ENCODE peak calls at places on chromosomes 2 and 18, in ten cellular contexts. E is left lung; M is CD8-positive, alpha-beta memory T cell; T is BJ; Q is AG04450; Z is ovary; S is astrocyte of the spinal cord; N is upper lobe of right lung; F is HAP-1; O is AG04449. P is an unnamed sample.

GRCh38 chr2:84388133-84388532 is 70.9 kb downstream of the SUCLG1 start:
- DNase-seq in E (no peak), M (no peak), T (no peak), Q (no peak), Z (no peak), S (peak), N (no peak), F (no peak), O (peak), P (no peak)

GRCh38 chr2:109265953-109266352 is 136.9 kb downstream of the SH3RF3 start:
- DNase-seq in E (no peak), M (no peak), T (no peak), Q (no peak), Z (no peak), S (no peak), N (no peak), F (no peak), O (no peak), P (no peak)

GRCh38 chr2:137467246-137467862 is 496.9 kb upstream of the HNMT start:
- DNase-seq in E (no peak), M (no peak), T (no peak), Q (no peak), Z (no peak), S (peak), N (no peak), F (peak), O (no peak), P (peak)

GRCh38 chr2:46229134-46230063 is 67.8 kb upstream of the EPAS1 start:
- DNase-seq in E (no peak), M (peak), T (no peak), Q (no peak), Z (no peak), S (peak), N (no peak), F (no peak), O (no peak), P (peak)

GRCh38 chr2:152242787-152243472 is 67.4 kb upstream of the STAM2 start:
- DNase-seq in E (no peak), M (no peak), T (no peak), Q (no peak), Z (no peak), S (no peak), N (no peak), F (no peak), O (no peak), P (no peak)

GRCh38 chr18:34729264-34729663 is 19.2 kb downstream of the DTNA start:
- DNase-seq in E (no peak), M (no peak), T (no peak), Q (no peak), Z (no peak), S (peak), N (no peak), F (peak), O (no peak), P (peak)

GRCh38 chr2:71498261-71498701 is 44.9 kb downstream of the DYSF start:
- DNase-seq in E (no peak), M (no peak), T (peak), Q (peak), Z (no peak), S (peak), N (no peak), F (no peak), O (peak), P (no peak)

GRCh38 chr2:192571636-192572035 is 376.9 kb upstream of the TMEFF2 start:
- DNase-seq in E (no peak), M (no peak), T (no peak), Q (no peak), Z (no peak), S (no peak), N (no peak), F (no peak), O (no peak), P (no peak)

GRCh38 chr2:136310797-136311558 is 193.0 kb upstream of the CXCR4 start:
- DNase-seq in E (no peak), M (no peak), T (no peak), Q (no peak), Z (no peak), S (no peak), N (no peak), F (no peak), O (no peak), P (no peak)

GRCh38 chr2:12702661-12703121 is 14.0 kb upstream of the TRIB2 start:
- DNase-seq in E (no peak), M (no peak), T (no peak), Q (no peak), Z (no peak), S (peak), N (no peak), F (no peak), O (no peak), P (no peak)

GRCh38 chr2:20925265-20925889 is 102.5 kb upstream of the LDAH start:
- DNase-seq in E (no peak), M (no peak), T (no peak), Q (no peak), Z (no peak), S (no peak), N (no peak), F (no peak), O (no peak), P (peak)

GRCh38 chr2:24515841-24516240 is 24.8 kb downstream of the NCOA1 start:
- DNase-seq in E (no peak), M (no peak), T (no peak), Q (no peak), Z (no peak), S (no peak), N (no peak), F (no peak), O (no peak), P (no peak)

GRCh38 chr2:70546885-70547284 is 6.7 kb downstream of the TGFA start:
- DNase-seq in E (no peak), M (no peak), T (no peak), Q (no peak), Z (no peak), S (no peak), N (no peak), F (no peak), O (no peak), P (no peak)

GRCh38 chr2:217049376-217049775 is 189.5 kb upstream of the TNP1 start:
- DNase-seq in E (no peak), M (no peak), T (no peak), Q (no peak), Z (no peak), S (no peak), N (no peak), F (no peak), O (no peak), P (no peak)

GRCh38 chr2:136115183-136115751 is 2.7 kb downstream of the CXCR4 start:
- DNase-seq in E (no peak), M (peak), T (no peak), Q (no peak), Z (no peak), S (no peak), N (no peak), F (no peak), O (no peak), P (no peak)

GRCh38 chr2:51103205-51103604 is 71.3 kb upstream of the NRXN1 start:
- DNase-seq in E (peak), M (no peak), T (no peak), Q (peak), Z (no peak), S (peak), N (peak), F (no peak), O (no peak), P (peak)

GRCh38 chr18:45945669-45946068 is 21.5 kb downstream of the EPG5 start:
- DNase-seq in E (no peak), M (no peak), T (no peak), Q (no peak), Z (no peak), S (no peak), N (no peak), F (no peak), O (no peak), P (no peak)

GRCh38 chr2:96532641-96533291 is 3.8 kb upstream of the ARID5A start:
- DNase-seq in E (no peak), M (no peak), T (no peak), Q (no peak), Z (no peak), S (no peak), N (peak), F (no peak), O (no peak), P (no peak)

GRCh38 chr2:96534131-96534530 is 2.4 kb upstream of the ARID5A start:
- DNase-seq in E (no peak), M (no peak), T (no peak), Q (no peak), Z (no peak), S (no peak), N (no peak), F (no peak), O (no peak), P (no peak)

GRCh38 chr2:96534701-96535181 is 1.8 kb upstream of the ARID5A start:
- DNase-seq in E (no peak), M (no peak), T (no peak), Q (no peak), Z (no peak), S (no peak), N (peak), F (no peak), O (no peak), P (no peak)

GRCh38 chr2:96531872-96532505 is 4.6 kb upstream of the ARID5A start:
- DNase-seq in E (peak), M (peak), T (peak), Q (peak), Z (peak), S (peak), N (peak), F (peak), O (peak), P (no peak)

GRCh38 chr2:96533292-96534073 is 3.1 kb upstream of the ARID5A start:
- DNase-seq in E (peak), M (no peak), T (peak), Q (no peak), Z (peak), S (peak), N (peak), F (no peak), O (peak), P (no peak)
- H3K4me3 ChIP-seq in E (no peak), M (no peak), T (no peak), Q (no peak), Z (no peak), S (no peak), N (peak), F (no peak), O (no peak), P (no peak)

DNA sequence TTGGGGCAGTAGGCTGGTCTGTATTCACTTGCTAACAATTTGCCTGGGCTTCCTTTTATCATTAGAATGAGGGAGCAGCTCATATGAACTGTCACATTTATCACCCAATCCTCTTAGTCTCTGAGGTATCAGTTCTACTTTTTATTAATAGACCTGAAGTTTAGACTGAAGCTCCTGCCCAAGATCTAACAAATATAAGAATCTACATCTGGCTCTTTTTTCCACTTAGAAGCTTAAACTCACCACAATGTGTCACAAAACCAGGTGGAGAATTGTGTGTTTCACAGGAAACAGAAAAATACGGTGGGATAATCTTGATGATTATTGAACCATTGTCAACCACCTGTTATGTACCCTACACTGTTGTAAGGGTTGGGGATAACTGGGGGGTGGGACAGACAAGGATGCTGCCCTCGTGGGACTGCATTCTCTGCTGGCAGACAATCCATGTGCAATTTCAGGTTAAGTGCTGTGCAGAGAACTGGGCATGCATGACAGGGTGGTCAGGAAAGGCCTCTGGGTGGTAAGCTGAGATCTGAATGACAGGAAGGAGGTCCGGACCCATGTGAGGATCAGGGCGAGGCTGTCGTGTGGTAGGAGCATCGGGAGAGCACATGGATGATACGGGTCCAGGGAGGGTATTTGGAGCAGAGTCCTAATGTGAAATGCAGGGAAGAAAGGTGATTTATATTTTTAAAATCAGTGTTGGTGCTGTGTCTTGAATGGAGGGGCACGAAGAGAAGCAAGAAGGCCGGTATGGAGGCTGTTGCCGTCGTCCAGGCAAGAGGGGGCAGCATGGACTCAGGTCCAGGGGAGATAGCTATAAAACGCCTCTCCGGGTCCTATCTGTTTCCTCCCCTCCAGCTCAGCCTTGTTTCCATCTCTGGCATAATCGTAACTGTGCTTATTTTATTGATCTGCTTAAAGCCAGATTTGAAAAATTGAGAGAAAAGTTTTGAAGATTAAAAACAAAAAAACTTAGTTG is 17.6 kb downstream of the MYL12B start:
- DNase-seq in E (no peak), M (no peak), T (no peak), Q (no peak), Z (no peak), S (no peak), N (no peak), F (peak), O (no peak), P (no peak)
- H3K4me3 ChIP-seq in E (no peak), M (no peak), T (no peak), Q (no peak), Z (no peak), S (no peak), N (no peak), F (no peak), O (no peak), P (no peak)

GRCh38 chr2:72718906-72719305 is 106.9 kb downstream of the EXOC6B start:
- DNase-seq in E (no peak), M (no peak), T (no peak), Q (no peak), Z (no peak), S (no peak), N (no peak), F (no peak), O (no peak), P (no peak)

GRCh38 chr2:72710418-72711152 is 115.2 kb downstream of the EXOC6B start:
- DNase-seq in E (no peak), M (no peak), T (no peak), Q (no peak), Z (no peak), S (no peak), N (no peak), F (no peak), O (no peak), P (no peak)

GRCh38 chr2:72713857-72714256 is 112.0 kb downstream of the EXOC6B start:
- DNase-seq in E (no peak), M (no peak), T (no peak), Q (no peak), Z (no peak), S (no peak), N (no peak), F (no peak), O (no peak), P (no peak)

GRCh38 chr2:72712304-72712703 is 113.5 kb downstream of the EXOC6B start:
- DNase-seq in E (no peak), M (no peak), T (no peak), Q (no peak), Z (no peak), S (no peak), N (no peak), F (no peak), O (no peak), P (no peak)

GRCh38 chr2:72712977-72713376 is 112.9 kb downstream of the EXOC6B start:
- DNase-seq in E (no peak), M (no peak), T (no peak), Q (no peak), Z (no peak), S (no peak), N (no peak), F (no peak), O (no peak), P (no peak)
- H3K4me3 ChIP-seq in E (no peak), M (no peak), T (no peak), Q (no peak), Z (no peak), S (no peak), N (no peak), F (no peak), O (no peak), P (no peak)

DNA sequence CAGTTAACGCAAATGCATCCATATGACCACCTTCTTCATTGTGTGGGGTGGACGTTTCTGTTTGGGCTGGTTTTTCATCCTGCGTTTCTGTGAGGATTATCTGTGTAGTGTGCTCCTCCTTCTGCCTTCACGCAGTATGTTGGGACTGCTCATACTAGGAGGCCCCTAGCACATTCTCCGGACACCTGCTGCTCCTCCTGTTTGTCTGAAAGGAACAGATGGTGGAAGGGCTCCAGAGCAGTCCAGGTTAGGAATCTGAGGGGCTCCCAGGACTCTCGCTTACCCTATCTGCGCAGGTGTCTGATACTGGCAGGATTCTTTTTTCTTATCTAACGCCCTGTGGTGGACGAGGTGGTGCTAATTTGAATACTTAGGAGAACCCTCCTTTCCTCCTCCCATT is 25.8 kb downstream of the STK25 start:
- DNase-seq in E (no peak), M (no peak), T (no peak), Q (no peak), Z (no peak), S (no peak), N (no peak), F (no peak), O (no peak), P (no peak)
- H3K4me3 ChIP-seq in E (no peak), M (no peak), T (no peak), Q (no peak), Z (no peak), S (no peak), N (no peak), F (no peak), O (no peak), P (no peak)

GRCh38 chr18:57436965-57437333 is 1.8 kb downstream of the ONECUT2 start:
- DNase-seq in E (no peak), M (no peak), T (no peak), Q (no peak), Z (no peak), S (no peak), N (no peak), F (no peak), O (no peak), P (no peak)
- H3K4me3 ChIP-seq in E (no peak), M (no peak), T (no peak), Q (no peak), Z (no peak), S (no peak), N (no peak), F (peak), O (no peak), P (no peak)

DNA sequence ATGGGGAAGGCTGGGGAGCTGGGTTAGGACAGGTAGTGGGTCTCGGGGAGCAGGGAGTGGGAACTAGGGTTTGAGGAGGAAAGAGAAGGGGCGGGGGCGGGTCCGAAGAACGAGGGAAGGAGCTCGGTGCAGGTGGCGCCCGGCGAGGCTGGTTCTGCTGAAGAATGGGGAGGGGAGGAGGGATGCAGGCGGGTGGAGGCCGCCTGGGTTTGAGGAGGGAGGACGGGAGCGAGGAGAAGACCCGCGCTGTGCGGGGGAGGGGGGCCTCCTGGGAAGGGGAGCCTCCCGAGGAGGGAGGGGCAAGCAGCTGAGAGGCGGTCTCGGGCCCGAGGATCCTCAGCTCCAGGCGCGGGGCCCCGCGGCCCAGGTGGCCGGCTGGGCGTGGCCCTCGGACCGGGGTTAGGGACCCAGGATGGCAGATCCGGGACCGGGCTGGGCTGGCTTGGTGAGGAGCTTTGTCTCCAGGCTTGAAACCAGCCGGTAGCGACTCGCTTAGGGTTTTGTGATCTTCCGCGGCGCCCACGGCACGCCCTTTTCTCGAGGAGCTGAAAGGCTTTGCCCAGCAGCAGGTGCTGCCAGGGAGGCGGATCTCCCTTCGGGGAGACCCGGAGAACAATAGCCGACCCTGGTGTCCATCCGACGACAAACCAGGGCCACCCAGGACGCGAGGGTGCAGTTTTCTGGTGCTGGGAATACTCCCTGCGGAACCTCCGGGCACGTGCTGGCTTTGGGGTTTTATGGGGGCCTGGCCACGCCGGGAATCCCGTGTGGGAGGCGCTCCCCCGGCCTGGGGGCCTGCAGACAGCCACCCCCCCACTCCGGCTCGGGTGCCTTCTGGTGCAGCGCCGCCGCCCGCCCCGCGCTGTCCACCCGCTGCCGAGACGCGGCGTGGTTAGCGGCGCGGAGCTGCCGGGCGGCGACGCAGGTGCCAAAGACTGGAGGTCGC is 1.4 kb downstream of the DPYSL5 start:
- DNase-seq in E (no peak), M (no peak), T (no peak), Q (no peak), Z (peak), S (no peak), N (no peak), F (peak), O (no peak), P (no peak)
- H3K4me3 ChIP-seq in E (no peak), M (no peak), T (no peak), Q (no peak), Z (peak), S (no peak), N (no peak), F (peak), O (no peak), P (peak)

GRCh38 chr18:55908790-55909408 is 320.9 kb upstream of the TCF4 start:
- DNase-seq in E (no peak), M (no peak), T (no peak), Q (no peak), Z (no peak), S (no peak), N (no peak), F (peak), O (no peak), P (no peak)

GRCh38 chr18:55912919-55913318 is 324.9 kb upstream of the TCF4 start:
- DNase-seq in E (no peak), M (no peak), T (no peak), Q (no peak), Z (no peak), S (no peak), N (no peak), F (no peak), O (no peak), P (no peak)

GRCh38 chr18:55912071-55912470 is 324.1 kb upstream of the TCF4 start:
- DNase-seq in E (no peak), M (no peak), T (no peak), Q (no peak), Z (no peak), S (no peak), N (no peak), F (no peak), O (no peak), P (no peak)

GRCh38 chr18:55907352-55908045 is 319.5 kb upstream of the TCF4 start:
- DNase-seq in E (no peak), M (no peak), T (no peak), Q (no peak), Z (no peak), S (peak), N (no peak), F (no peak), O (no peak), P (no peak)

GRCh38 chr18:55910328-55910727 is 322.3 kb upstream of the TCF4 start:
- DNase-seq in E (no peak), M (no peak), T (no peak), Q (no peak), Z (no peak), S (no peak), N (no peak), F (no peak), O (no peak), P (no peak)
- H3K4me3 ChIP-seq in E (no peak), M (no peak), T (no peak), Q (no peak), Z (no peak), S (no peak), N (no peak), F (no peak), O (no peak), P (no peak)

GRCh38 chr2:176071330-176072291 is 12.2 kb downstream of the EVX2 start:
- DNase-seq in E (no peak), M (no peak), T (no peak), Q (no peak), Z (no peak), S (no peak), N (no peak), F (no peak), O (no peak), P (no peak)

GRCh38 chr2:176063958-176064357 is 19.8 kb downstream of the EVX2 start:
- DNase-seq in E (no peak), M (no peak), T (no peak), Q (no peak), Z (no peak), S (no peak), N (no peak), F (no peak), O (no peak), P (no peak)

GRCh38 chr2:176068037-176068832 is 15.5 kb downstream of the EVX2 start:
- DNase-seq in E (no peak), M (no peak), T (no peak), Q (no peak), Z (no peak), S (no peak), N (no peak), F (no peak), O (no peak), P (no peak)

GRCh38 chr2:176067587-176068002 is 16.2 kb downstream of the EVX2 start:
- DNase-seq in E (no peak), M (no peak), T (no peak), Q (no peak), Z (no peak), S (no peak), N (no peak), F (no peak), O (no peak), P (no peak)

GRCh38 chr2:176066645-176067586 is 16.8 kb downstream of the EVX2 start:
- DNase-seq in E (no peak), M (no peak), T (no peak), Q (no peak), Z (no peak), S (no peak), N (no peak), F (no peak), O (no peak), P (no peak)
- H3K4me3 ChIP-seq in E (peak), M (no peak), T (no peak), Q (no peak), Z (peak), S (peak), N (peak), F (no peak), O (peak), P (no peak)

P was measured in NT2/D1.